ENCODE peak calls at places on chromosome 7, in four cellular contexts. F, D, J and X are unnamed samples.

GRCh38 chr7:107936312-107936711 is 45.3 kb downstream of the DLD start:
- DNase-seq in J (no peak), F (no peak), D (no peak), X (no peak)

GRCh38 chr7:103065666-103066065 is 8.9 kb downstream of the FBXL13 start:
- DNase-seq in F (peak; percentile 48), D (peak; percentile 21), J (peak; percentile 31), X (peak; percentile 6)

GRCh38 chr7:75055830-75056431 is 17.7 kb downstream of the RCC1L start:
- DNase-seq in F (no peak), J (peak; percentile 43), D (no peak), X (no peak)

GRCh38 chr7:5426226-5426475 is 2.5 kb upstream of the TNRC18 start:
- DNase-seq in F (no peak), D (no peak), J (peak; percentile 63), X (peak; percentile 60)

GRCh38 chr7:157013602-157014549 is 3.4 kb upstream of the MNX1 start:
- DNase-seq in F (no peak), D (no peak), J (no peak), X (no peak)

GRCh38 chr7:137890449-137890916 is 43.7 kb upstream of the DGKI start:
- DNase-seq in J (no peak), D (no peak), F (no peak), X (no peak)

GRCh38 chr7:97971120-97971989 is 18.6 kb downstream of the OCM2 start:
- DNase-seq in J (peak; percentile 33), F (peak; percentile 57), D (no peak), X (peak; percentile 53)

GRCh38 chr7:84701524-84702306 is 485.1 kb downstream of the SEMA3D start:
- DNase-seq in F (peak; percentile 95), J (peak; percentile 99), D (no peak), X (peak; percentile 24)

GRCh38 chr7:36438211-36438610 is 48.5 kb downstream of the ANLN start:
- DNase-seq in J (no peak), F (no peak), D (no peak), X (no peak)

GRCh38 chr7:12322287-12322902 is 81.3 kb downstream of the VWDE start:
- DNase-seq in F (peak; percentile 36), D (no peak), J (peak; percentile 64), X (no peak)

GRCh38 chr7:101905203-101905865 is 87.9 kb downstream of the CUX1 start:
- DNase-seq in J (no peak), F (no peak), D (no peak), X (no peak)

GRCh38 chr7:4715385-4715770 is 33.3 kb downstream of the FOXK1 start:
- DNase-seq in J (peak; percentile 94), D (peak; percentile 69), F (peak; percentile 39), X (peak; percentile 13)

GRCh38 chr7:79272066-79272669 is 181.3 kb downstream of the MAGI2 start:
- DNase-seq in D (no peak), F (peak; percentile 63), J (peak; percentile 74), X (no peak)

GRCh38 chr7:48154792-48155413 is 16.4 kb upstream of the ABCA13 start:
- DNase-seq in F (peak; percentile 66), D (no peak), J (peak; percentile 55), X (peak; percentile 27)

GRCh38 chr7:142804715-142805114 is 33.9 kb downstream of the PRSS2 start:
- DNase-seq in J (no peak), D (no peak), F (no peak), X (no peak)

GRCh38 chr7:142807855-142808460 is 37.2 kb downstream of the PRSS2 start:
- DNase-seq in F (no peak), J (no peak), D (no peak), X (peak; percentile 49)

GRCh38 chr7:142805350-142806020 is 34.7 kb downstream of the PRSS2 start:
- DNase-seq in F (no peak), D (no peak), J (no peak), X (no peak)

GRCh38 chr7:142806957-142807356 is 36.2 kb downstream of the PRSS2 start:
- DNase-seq in D (no peak), F (no peak), J (no peak), X (no peak)

GRCh38 chr7:142806021-142806353 is 35.2 kb downstream of the PRSS2 start:
- DNase-seq in J (no peak), F (no peak), D (no peak), X (no peak)
- TF ChIP-seq CTCF in J (no peak), F (no peak), D (no peak), X (no peak)

DNA sequence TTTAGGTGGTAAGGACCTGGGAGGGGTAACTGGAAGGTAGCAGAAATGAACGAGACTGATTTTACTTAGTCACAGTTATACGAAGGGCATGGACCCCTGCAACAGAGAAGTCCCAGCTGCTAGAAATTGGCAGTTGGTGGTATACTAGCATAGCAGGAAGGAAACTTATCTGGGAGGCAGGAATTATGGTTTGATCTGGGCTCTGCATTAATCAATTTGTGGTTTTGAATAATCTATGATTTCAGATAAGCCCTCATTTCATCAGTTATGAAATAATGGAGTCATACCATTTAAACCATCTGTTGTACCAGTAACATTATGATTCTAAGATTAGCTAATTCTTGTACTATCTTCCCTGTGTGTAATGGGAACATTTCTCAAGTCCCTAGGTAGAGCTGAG is 54.0 kb upstream of the TMEM229A start:
- DNase-seq in F (no peak), J (peak; percentile 65), D (no peak), X (no peak)
- H3K27ac ChIP-seq in F (no peak overlapping the region), J (no peak overlapping the region), D (no peak overlapping the region), X (no peak overlapping the region)

GRCh38 chr7:22588396-22588795 is 88.4 kb upstream of the STEAP1B start:
- DNase-seq in J (no peak), F (no peak), D (no peak), X (no peak)

GRCh38 chr7:22587322-22587721 is 87.3 kb upstream of the STEAP1B start:
- DNase-seq in J (peak; percentile 53), D (no peak), F (no peak), X (no peak)

GRCh38 chr7:22584179-22584578 is 84.2 kb upstream of the STEAP1B start:
- DNase-seq in J (no peak), D (no peak), F (no peak), X (no peak)

GRCh38 chr7:22586101-22586805 is 86.3 kb upstream of the STEAP1B start:
- DNase-seq in D (no peak), F (no peak), J (peak; percentile 30), X (no peak)

DNA sequence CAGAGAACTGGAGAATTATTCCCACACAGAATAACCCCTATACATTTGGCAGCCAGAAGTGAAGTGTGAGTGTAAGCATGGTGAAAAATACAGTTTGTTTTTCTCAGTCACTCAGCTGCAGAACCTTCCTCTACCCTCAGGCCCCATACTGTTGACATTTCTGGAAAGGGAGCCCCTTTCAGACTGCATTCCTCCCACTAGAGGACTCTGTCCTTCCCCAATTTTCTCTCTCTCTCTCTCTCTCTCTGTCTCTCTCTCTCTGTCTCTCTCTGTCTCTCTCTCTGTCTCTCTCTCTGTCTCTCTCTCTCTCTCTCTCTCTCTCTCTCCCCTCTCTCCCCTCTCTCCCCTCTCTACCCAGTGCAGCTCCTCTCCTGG is 86.8 kb upstream of the STEAP1B start:
- DNase-seq in D (no peak), J (peak; percentile 78), F (peak; percentile 46), X (peak; percentile 62)
- H3K4me1 ChIP-seq in D (peaks cover 33% of the 10 kb centered on the region), J (peaks cover 12% of the 10 kb centered on the region), F (peaks cover 18% of the 10 kb centered on the region), X (peaks cover 13% of the 10 kb centered on the region)

DNA sequence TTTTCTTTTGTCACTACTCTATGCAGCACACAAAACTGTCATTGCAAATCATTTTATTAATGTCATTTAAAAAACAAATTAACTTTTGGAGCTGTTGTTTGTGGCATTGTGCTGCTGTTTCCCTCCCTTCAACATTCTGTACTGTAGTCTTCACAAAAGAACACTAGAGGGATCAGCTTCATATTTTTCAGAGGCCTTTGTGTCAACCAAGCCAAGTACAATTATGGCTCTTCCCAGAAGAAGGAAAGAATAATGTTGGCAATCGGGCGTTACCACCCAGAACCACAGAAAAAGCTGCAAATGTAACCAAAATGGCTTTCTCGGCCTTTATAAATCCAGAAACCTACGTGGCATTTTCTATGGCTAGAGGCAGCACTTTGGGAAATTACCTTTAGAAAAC is 98.9 kb upstream of the COL1A2 start:
- DNase-seq in F (peak; percentile 64), J (peak; percentile 92), D (no peak), X (no peak)
- TF ChIP-seq CTCF in F (peak; percentile 66), J (peak; percentile 78), D (peak; percentile 58), X (peak; percentile 65)

GRCh38 chr7:158649279-158649678 is 55.3 kb downstream of the NCAPG2 start:
- DNase-seq in J (peak; percentile 92), F (peak; percentile 69), D (no peak), X (peak; percentile 79)
- H3K27ac ChIP-seq in J (peak overlapping the region; percentile 42), F (peak overlapping the region; percentile 49), D (no peak overlapping the region), X (no peak overlapping the region)

GRCh38 chr7:139733751-139734150 is 44.0 kb downstream of the HIPK2 start:
- DNase-seq in J (peak; percentile 28), D (no peak), F (no peak), X (no peak)

GRCh38 chr7:139735912-139736595 is 41.7 kb downstream of the HIPK2 start:
- DNase-seq in J (no peak), D (no peak), F (no peak), X (no peak)

GRCh38 chr7:139737221-139738100 is 40.3 kb downstream of the HIPK2 start:
- DNase-seq in J (no peak), F (no peak), D (no peak), X (peak; percentile 26)

GRCh38 chr7:139734395-139734794 is 43.4 kb downstream of the HIPK2 start:
- DNase-seq in J (peak; percentile 100), D (no peak), F (peak; percentile 46), X (peak; percentile 50)

DNA sequence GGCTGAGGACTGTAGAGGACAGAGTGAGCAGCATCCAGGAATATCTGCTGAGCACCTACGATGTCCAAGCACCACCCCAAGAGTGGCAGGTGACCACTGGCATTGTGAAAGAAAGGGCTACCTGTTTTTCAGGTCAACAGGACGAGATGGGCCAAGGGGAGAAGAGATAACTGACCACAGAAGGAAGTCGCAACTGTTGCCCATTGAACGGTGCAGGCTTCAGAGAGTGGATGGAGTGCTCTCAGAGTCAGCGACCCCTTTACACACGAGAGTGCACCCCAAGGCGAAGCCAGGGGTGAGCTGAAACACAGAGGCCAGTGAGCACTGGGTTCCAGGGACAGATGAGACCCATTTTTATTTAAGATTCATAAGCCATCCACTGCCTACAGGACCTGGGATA is 42.3 kb downstream of the HIPK2 start:
- DNase-seq in J (no peak), D (no peak), F (no peak), X (no peak)
- H3K4me1 ChIP-seq in J (peaks cover 35% of the 10 kb centered on the region), D (peaks cover 85% of the 10 kb centered on the region), F (peaks cover 76% of the 10 kb centered on the region), X (peaks cover 33% of the 10 kb centered on the region)